ENCODE peak calls at places on chromosomes 1 and 21, in nine cellular contexts. One of them, this sample, is unnamed. For H3K4me1, the result is how much of the 10 kb centered on the place peaks cover.

GRCh38 chr1:81144240-81144639 is 656.5 kb upstream of the ADGRL2 start:
- DNase-seq in OCI-LY7: no peak
- DNase-seq in effector memory CD4-positive, alpha-beta T cell: no peak
- DNase-seq in H9: no peak
- DNase-seq in left lung: no peak
- DNase-seq in ovary: no peak
- DNase-seq in body of pancreas: no peak
- DNase-seq in osteoblast: no peak
- DNase-seq in stomach: no peak
- DNase-seq in this sample: no peak

GRCh38 chr1:14924012-14924452 is 229.5 kb upstream of the TMEM51 start:
- DNase-seq in OCI-LY7: peak
- DNase-seq in effector memory CD4-positive, alpha-beta T cell: no peak
- DNase-seq in H9: peak
- DNase-seq in left lung: peak
- DNase-seq in ovary: peak
- DNase-seq in body of pancreas: peak
- DNase-seq in osteoblast: peak
- DNase-seq in stomach: peak
- DNase-seq in this sample: peak

GRCh38 chr1:39110325-39110851 is 84.2 kb downstream of the NDUFS5 start:
- DNase-seq in OCI-LY7: no peak
- DNase-seq in effector memory CD4-positive, alpha-beta T cell: no peak
- DNase-seq in H9: no peak
- DNase-seq in left lung: peak
- DNase-seq in ovary: peak
- DNase-seq in body of pancreas: no peak
- DNase-seq in osteoblast: peak
- DNase-seq in stomach: no peak
- DNase-seq in this sample: no peak

GRCh38 chr1:40241372-40241771 is 6.4 kb upstream of the TMCO2 start:
- DNase-seq in OCI-LY7: no peak
- DNase-seq in effector memory CD4-positive, alpha-beta T cell: no peak
- DNase-seq in H9: no peak
- DNase-seq in left lung: no peak
- DNase-seq in ovary: no peak
- DNase-seq in body of pancreas: no peak
- DNase-seq in osteoblast: no peak
- DNase-seq in stomach: no peak
- DNase-seq in this sample: no peak

GRCh38 chr1:37999434-38000232 is 5.7 kb downstream of the FHL3 start:
- DNase-seq in OCI-LY7: no peak
- DNase-seq in effector memory CD4-positive, alpha-beta T cell: no peak
- DNase-seq in H9: peak
- DNase-seq in left lung: peak
- DNase-seq in ovary: peak
- DNase-seq in body of pancreas: no peak
- DNase-seq in osteoblast: peak
- DNase-seq in stomach: no peak
- DNase-seq in this sample: no peak

GRCh38 chr1:195939844-195940243 is 668.4 kb downstream of the KCNT2 start:
- DNase-seq in OCI-LY7: no peak
- DNase-seq in effector memory CD4-positive, alpha-beta T cell: no peak
- DNase-seq in H9: peak
- DNase-seq in left lung: no peak
- DNase-seq in ovary: no peak
- DNase-seq in body of pancreas: no peak
- DNase-seq in osteoblast: no peak
- DNase-seq in stomach: no peak
- DNase-seq in this sample: no peak

GRCh38 chr1:150876111-150876434 is 326 bp downstream of the ARNT start:
- DNase-seq in OCI-LY7: no peak
- DNase-seq in effector memory CD4-positive, alpha-beta T cell: no peak
- DNase-seq in H9: no peak
- DNase-seq in left lung: no peak
- DNase-seq in ovary: no peak
- DNase-seq in body of pancreas: no peak
- DNase-seq in osteoblast: peak
- DNase-seq in stomach: peak
- DNase-seq in this sample: no peak

GRCh38 chr21:35861656-35862055 is 198.7 kb downstream of the SETD4 start:
- DNase-seq in OCI-LY7: no peak
- DNase-seq in effector memory CD4-positive, alpha-beta T cell: no peak
- DNase-seq in H9: no peak
- DNase-seq in left lung: no peak
- DNase-seq in ovary: no peak
- DNase-seq in body of pancreas: no peak
- DNase-seq in osteoblast: peak
- DNase-seq in stomach: no peak
- DNase-seq in this sample: no peak

GRCh38 chr1:47669081-47669585 is 231.3 kb downstream of the FOXD2 start:
- DNase-seq in OCI-LY7: no peak
- DNase-seq in effector memory CD4-positive, alpha-beta T cell: no peak
- DNase-seq in H9: peak
- DNase-seq in left lung: no peak
- DNase-seq in ovary: no peak
- DNase-seq in body of pancreas: no peak
- DNase-seq in osteoblast: no peak
- DNase-seq in stomach: peak
- DNase-seq in this sample: no peak

GRCh38 chr1:93575586-93576271 is 105.9 kb downstream of the BCAR3 start:
- DNase-seq in OCI-LY7: no peak
- DNase-seq in effector memory CD4-positive, alpha-beta T cell: no peak
- DNase-seq in H9: no peak
- DNase-seq in left lung: no peak
- DNase-seq in ovary: no peak
- DNase-seq in body of pancreas: peak
- DNase-seq in osteoblast: no peak
- DNase-seq in stomach: no peak
- DNase-seq in this sample: no peak

GRCh38 chr1:31586376-31587327 is 10.3 kb downstream of the TINAGL1 start:
- DNase-seq in OCI-LY7: no peak
- DNase-seq in effector memory CD4-positive, alpha-beta T cell: no peak
- DNase-seq in H9: no peak
- DNase-seq in left lung: no peak
- DNase-seq in ovary: no peak
- DNase-seq in body of pancreas: no peak
- DNase-seq in osteoblast: peak
- DNase-seq in stomach: no peak
- DNase-seq in this sample: peak

GRCh38 chr1:209207701-209208286 is 375.7 kb upstream of the CAMK1G start:
- DNase-seq in OCI-LY7: peak
- DNase-seq in effector memory CD4-positive, alpha-beta T cell: no peak
- DNase-seq in H9: peak
- DNase-seq in left lung: peak
- DNase-seq in ovary: peak
- DNase-seq in body of pancreas: peak
- DNase-seq in osteoblast: peak
- DNase-seq in stomach: peak
- DNase-seq in this sample: peak

GRCh38 chr1:174743654-174744561 is 255.8 kb upstream of the CACYBP start:
- DNase-seq in OCI-LY7: peak
- DNase-seq in effector memory CD4-positive, alpha-beta T cell: no peak
- DNase-seq in H9: no peak
- DNase-seq in left lung: no peak
- DNase-seq in ovary: no peak
- DNase-seq in body of pancreas: no peak
- DNase-seq in osteoblast: no peak
- DNase-seq in stomach: no peak
- DNase-seq in this sample: no peak

GRCh38 chr1:110477041-110477440 is 26.1 kb downstream of the PROK1 start:
- DNase-seq in OCI-LY7: no peak
- DNase-seq in effector memory CD4-positive, alpha-beta T cell: no peak
- DNase-seq in H9: no peak
- DNase-seq in left lung: no peak
- DNase-seq in ovary: no peak
- DNase-seq in body of pancreas: no peak
- DNase-seq in osteoblast: peak
- DNase-seq in stomach: no peak
- DNase-seq in this sample: no peak

GRCh38 chr1:18410407-18410806 is 70.3 kb upstream of the KLHDC7A start:
- DNase-seq in OCI-LY7: no peak
- DNase-seq in effector memory CD4-positive, alpha-beta T cell: no peak
- DNase-seq in H9: peak
- DNase-seq in left lung: no peak
- DNase-seq in ovary: no peak
- DNase-seq in body of pancreas: no peak
- DNase-seq in osteoblast: no peak
- DNase-seq in stomach: no peak
- DNase-seq in this sample: no peak

GRCh38 chr21:43937898-43938309 is 72.9 kb downstream of the AGPAT3 start:
- DNase-seq in OCI-LY7: peak
- DNase-seq in effector memory CD4-positive, alpha-beta T cell: no peak
- DNase-seq in H9: no peak
- DNase-seq in left lung: no peak
- DNase-seq in ovary: no peak
- DNase-seq in body of pancreas: no peak
- DNase-seq in osteoblast: no peak
- DNase-seq in stomach: no peak
- DNase-seq in this sample: no peak

GRCh38 chr1:204077979-204078696 is 5.2 kb downstream of the SOX13 start:
- DNase-seq in OCI-LY7: no peak
- DNase-seq in effector memory CD4-positive, alpha-beta T cell: no peak
- DNase-seq in H9: peak
- DNase-seq in left lung: peak
- DNase-seq in ovary: no peak
- DNase-seq in body of pancreas: peak
- DNase-seq in osteoblast: peak
- DNase-seq in stomach: peak
- DNase-seq in this sample: peak

GRCh38 chr1:204074274-204075115 is 1.6 kb downstream of the SOX13 start:
- DNase-seq in OCI-LY7: no peak
- DNase-seq in effector memory CD4-positive, alpha-beta T cell: no peak
- DNase-seq in H9: peak
- DNase-seq in left lung: peak
- DNase-seq in ovary: peak
- DNase-seq in body of pancreas: peak
- DNase-seq in osteoblast: peak
- DNase-seq in stomach: peak
- DNase-seq in this sample: peak

GRCh38 chr1:204075890-204076837 is 3.2 kb downstream of the SOX13 start:
- DNase-seq in OCI-LY7: no peak
- DNase-seq in effector memory CD4-positive, alpha-beta T cell: no peak
- DNase-seq in H9: no peak
- DNase-seq in left lung: no peak
- DNase-seq in ovary: no peak
- DNase-seq in body of pancreas: no peak
- DNase-seq in osteoblast: no peak
- DNase-seq in stomach: no peak
- DNase-seq in this sample: peak

GRCh38 chr1:204075116-204075636 is 2.3 kb downstream of the SOX13 start:
- DNase-seq in OCI-LY7: no peak
- DNase-seq in effector memory CD4-positive, alpha-beta T cell: no peak
- DNase-seq in H9: no peak
- DNase-seq in left lung: no peak
- DNase-seq in ovary: peak
- DNase-seq in body of pancreas: peak
- DNase-seq in osteoblast: peak
- DNase-seq in stomach: peak
- DNase-seq in this sample: peak

DNA sequence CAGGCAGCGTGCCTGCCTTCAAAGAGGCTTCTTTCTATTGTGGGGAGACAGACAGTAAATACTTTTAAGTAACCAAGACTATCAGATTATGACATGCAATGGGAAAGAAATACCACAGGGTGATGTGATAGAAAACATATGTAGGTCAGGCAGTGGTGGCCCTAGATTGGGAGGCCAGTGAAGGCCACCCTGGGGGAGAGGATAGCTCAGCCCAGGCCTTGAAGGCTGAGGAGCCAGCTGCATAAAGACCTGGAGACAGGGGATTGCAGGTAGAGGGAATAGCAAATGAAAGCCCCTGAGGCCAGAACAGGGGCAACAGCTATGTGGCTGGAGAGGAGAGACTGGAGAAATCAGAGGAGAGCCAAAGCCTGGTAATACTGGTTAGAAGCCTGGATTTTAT is 4.0 kb downstream of the SOX13 start:
- DNase-seq in OCI-LY7: no peak
- DNase-seq in effector memory CD4-positive, alpha-beta T cell: no peak
- DNase-seq in H9: no peak
- DNase-seq in left lung: no peak
- DNase-seq in ovary: no peak
- DNase-seq in body of pancreas: no peak
- DNase-seq in osteoblast: peak
- DNase-seq in stomach: no peak
- DNase-seq in this sample: peak
- H3K4me1 ChIP-seq in OCI-LY7: under half
- H3K4me1 ChIP-seq in effector memory CD4-positive, alpha-beta T cell: under half
- H3K4me1 ChIP-seq in H9: under half
- H3K4me1 ChIP-seq in left lung: half or more
- H3K4me1 ChIP-seq in ovary: under half
- H3K4me1 ChIP-seq in body of pancreas: half or more
- H3K4me1 ChIP-seq in osteoblast: under half
- H3K4me1 ChIP-seq in stomach: under half
- H3K4me1 ChIP-seq in this sample: half or more

DNA sequence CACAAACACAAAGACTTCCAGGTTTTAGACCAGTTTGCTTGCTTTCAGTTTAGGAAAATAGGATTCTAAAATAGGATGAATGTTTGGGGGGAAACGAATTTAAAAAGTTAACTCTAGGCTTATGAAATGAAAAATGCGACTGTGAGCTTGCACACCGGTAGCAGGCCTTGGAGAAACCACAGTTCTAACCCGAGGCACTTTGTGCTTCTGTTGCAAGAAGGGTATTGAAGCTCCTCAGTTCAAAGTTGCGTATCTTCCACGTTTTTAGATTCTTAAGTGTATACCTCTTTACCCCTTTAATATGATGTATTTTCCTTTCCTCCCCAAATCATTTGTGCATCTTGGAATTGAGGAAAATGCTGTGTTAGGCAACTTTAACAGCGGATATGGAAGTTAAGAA is 2.4 kb downstream of the MRPS6 start:
- DNase-seq in OCI-LY7: no peak
- DNase-seq in effector memory CD4-positive, alpha-beta T cell: no peak
- DNase-seq in H9: no peak
- DNase-seq in left lung: no peak
- DNase-seq in ovary: no peak
- DNase-seq in body of pancreas: no peak
- DNase-seq in osteoblast: no peak
- DNase-seq in stomach: no peak
- DNase-seq in this sample: no peak
- H3K4me1 ChIP-seq in OCI-LY7: under half
- H3K4me1 ChIP-seq in effector memory CD4-positive, alpha-beta T cell: under half
- H3K4me1 ChIP-seq in H9: under half
- H3K4me1 ChIP-seq in left lung: under half
- H3K4me1 ChIP-seq in ovary: under half
- H3K4me1 ChIP-seq in body of pancreas: under half
- H3K4me1 ChIP-seq in osteoblast: under half
- H3K4me1 ChIP-seq in stomach: under half
- H3K4me1 ChIP-seq in this sample: under half

GRCh38 chr1:21631944-21632887 is 36.9 kb downstream of the RAP1GAP start:
- DNase-seq in OCI-LY7: no peak
- DNase-seq in effector memory CD4-positive, alpha-beta T cell: no peak
- DNase-seq in H9: no peak
- DNase-seq in left lung: no peak
- DNase-seq in ovary: no peak
- DNase-seq in body of pancreas: peak
- DNase-seq in osteoblast: no peak
- DNase-seq in stomach: peak
- DNase-seq in this sample: no peak
- H3K4me1 ChIP-seq in OCI-LY7: under half
- H3K4me1 ChIP-seq in effector memory CD4-positive, alpha-beta T cell: under half
- H3K4me1 ChIP-seq in H9: under half
- H3K4me1 ChIP-seq in left lung: under half
- H3K4me1 ChIP-seq in ovary: under half
- H3K4me1 ChIP-seq in body of pancreas: half or more
- H3K4me1 ChIP-seq in osteoblast: under half
- H3K4me1 ChIP-seq in stomach: under half
- H3K4me1 ChIP-seq in this sample: under half

GRCh38 chr1:226110249-226111108 is 48.0 kb downstream of the H3-3A start:
- DNase-seq in OCI-LY7: peak
- DNase-seq in effector memory CD4-positive, alpha-beta T cell: peak
- DNase-seq in H9: peak
- DNase-seq in left lung: peak
- DNase-seq in ovary: peak
- DNase-seq in body of pancreas: peak
- DNase-seq in osteoblast: peak
- DNase-seq in stomach: peak
- DNase-seq in this sample: peak
- H3K4me1 ChIP-seq in OCI-LY7: under half
- H3K4me1 ChIP-seq in effector memory CD4-positive, alpha-beta T cell: under half
- H3K4me1 ChIP-seq in H9: under half
- H3K4me1 ChIP-seq in left lung: under half
- H3K4me1 ChIP-seq in ovary: under half
- H3K4me1 ChIP-seq in body of pancreas: under half
- H3K4me1 ChIP-seq in osteoblast: under half
- H3K4me1 ChIP-seq in stomach: under half
- H3K4me1 ChIP-seq in this sample: under half